ENCODE peak calls at places on chromosomes 16 and 17, in four cellular contexts. One of them, this sample, is unnamed.

GRCh38 chr17:44222112-44222869 is 2.8 kb upstream of the UBTF start:
- DNase-seq in astrocyte of the cerebellum: peak; percentile 31
- DNase-seq in activated CD4-positive, alpha-beta T cell treated with anti-CD3 and anti-CD28 coated beads for 4 hours: peak; percentile 33
- DNase-seq in ovary: peak; percentile 80
- DNase-seq in this sample: no peak

GRCh38 chr16:23145608-23146007 is 3.6 kb downstream of the USP31 start:
- DNase-seq in astrocyte of the cerebellum: peak; percentile 55
- DNase-seq in ovary: no peak
- DNase-seq in activated CD4-positive, alpha-beta T cell treated with anti-CD3 and anti-CD28 coated beads for 4 hours: no peak
- DNase-seq in this sample: peak; percentile 95

GRCh38 chr16:20878682-20879147 is 21.4 kb downstream of the DCUN1D3 start:
- DNase-seq in astrocyte of the cerebellum: no peak
- DNase-seq in ovary: no peak
- DNase-seq in activated CD4-positive, alpha-beta T cell treated with anti-CD3 and anti-CD28 coated beads for 4 hours: no peak
- DNase-seq in this sample: no peak

GRCh38 chr17:29572691-29573557 is 4.4 kb downstream of the TP53I13 start:
- DNase-seq in activated CD4-positive, alpha-beta T cell treated with anti-CD3 and anti-CD28 coated beads for 4 hours: peak; percentile 61
- DNase-seq in astrocyte of the cerebellum: no peak
- DNase-seq in ovary: peak; percentile 73
- DNase-seq in this sample: no peak

GRCh38 chr17:43028221-43028861 is 3.3 kb downstream of the RND2 start:
- DNase-seq in astrocyte of the cerebellum: no peak
- DNase-seq in ovary: no peak
- DNase-seq in activated CD4-positive, alpha-beta T cell treated with anti-CD3 and anti-CD28 coated beads for 4 hours: no peak
- DNase-seq in this sample: no peak

GRCh38 chr16:19860146-19861030 is 24.3 kb downstream of the GPRC5B start:
- DNase-seq in activated CD4-positive, alpha-beta T cell treated with anti-CD3 and anti-CD28 coated beads for 4 hours: no peak
- DNase-seq in ovary: no peak
- DNase-seq in astrocyte of the cerebellum: peak; percentile 98
- DNase-seq in this sample: peak; percentile 19

GRCh38 chr16:68645494-68646388 is 631 bp downstream of the CDH3 start:
- DNase-seq in ovary: peak; percentile 75
- DNase-seq in astrocyte of the cerebellum: no peak
- DNase-seq in activated CD4-positive, alpha-beta T cell treated with anti-CD3 and anti-CD28 coated beads for 4 hours: no peak
- DNase-seq in this sample: no peak

GRCh38 chr17:82892869-82893565 is 53.2 kb upstream of the ZNF750 start:
- DNase-seq in ovary: no peak
- DNase-seq in activated CD4-positive, alpha-beta T cell treated with anti-CD3 and anti-CD28 coated beads for 4 hours: peak; percentile 70
- DNase-seq in astrocyte of the cerebellum: no peak
- DNase-seq in this sample: no peak

GRCh38 chr17:511833-512251 is 159.2 kb upstream of the RPH3AL start:
- DNase-seq in astrocyte of the cerebellum: no peak
- DNase-seq in ovary: no peak
- DNase-seq in activated CD4-positive, alpha-beta T cell treated with anti-CD3 and anti-CD28 coated beads for 4 hours: no peak
- DNase-seq in this sample: peak; percentile 50

GRCh38 chr17:77507116-77507885 is 366.5 kb downstream of the SEC14L1 start:
- DNase-seq in ovary: no peak
- DNase-seq in activated CD4-positive, alpha-beta T cell treated with anti-CD3 and anti-CD28 coated beads for 4 hours: no peak
- DNase-seq in astrocyte of the cerebellum: no peak
- DNase-seq in this sample: no peak

GRCh38 chr17:80269405-80269807 is 8.8 kb downstream of the RNF213 start:
- DNase-seq in astrocyte of the cerebellum: no peak
- DNase-seq in ovary: no peak
- DNase-seq in activated CD4-positive, alpha-beta T cell treated with anti-CD3 and anti-CD28 coated beads for 4 hours: no peak
- DNase-seq in this sample: no peak

GRCh38 chr16:88924834-88925539 is 52.0 kb downstream of the CBFA2T3 start:
- DNase-seq in astrocyte of the cerebellum: peak; percentile 47
- DNase-seq in ovary: no peak
- DNase-seq in activated CD4-positive, alpha-beta T cell treated with anti-CD3 and anti-CD28 coated beads for 4 hours: peak; percentile 29
- DNase-seq in this sample: peak; percentile 66

GRCh38 chr17:78672880-78673371 is 95.7 kb upstream of the DNAH17 start:
- DNase-seq in activated CD4-positive, alpha-beta T cell treated with anti-CD3 and anti-CD28 coated beads for 4 hours: no peak
- DNase-seq in ovary: no peak
- DNase-seq in astrocyte of the cerebellum: no peak
- DNase-seq in this sample: peak; percentile 37

GRCh38 chr17:1413281-1413791 is 13.3 kb upstream of the YWHAE start:
- DNase-seq in astrocyte of the cerebellum: peak; percentile 39
- DNase-seq in ovary: no peak
- DNase-seq in activated CD4-positive, alpha-beta T cell treated with anti-CD3 and anti-CD28 coated beads for 4 hours: no peak
- DNase-seq in this sample: peak; percentile 39

GRCh38 chr16:55001931-55002330 is 71.3 kb downstream of the IRX5 start:
- DNase-seq in ovary: no peak
- DNase-seq in astrocyte of the cerebellum: no peak
- DNase-seq in activated CD4-positive, alpha-beta T cell treated with anti-CD3 and anti-CD28 coated beads for 4 hours: no peak
- DNase-seq in this sample: no peak

GRCh38 chr17:36867716-36868115 is 69.6 kb upstream of the LHX1 start:
- DNase-seq in activated CD4-positive, alpha-beta T cell treated with anti-CD3 and anti-CD28 coated beads for 4 hours: no peak
- DNase-seq in astrocyte of the cerebellum: no peak
- DNase-seq in ovary: no peak
- DNase-seq in this sample: no peak

GRCh38 chr17:80793851-80794267 is 197.8 kb upstream of the CHMP6 start:
- DNase-seq in ovary: no peak
- DNase-seq in activated CD4-positive, alpha-beta T cell treated with anti-CD3 and anti-CD28 coated beads for 4 hours: no peak
- DNase-seq in astrocyte of the cerebellum: no peak
- DNase-seq in this sample: no peak

GRCh38 chr17:61744804-61745203 is 118.5 kb downstream of the BRIP1 start:
- DNase-seq in activated CD4-positive, alpha-beta T cell treated with anti-CD3 and anti-CD28 coated beads for 4 hours: no peak
- DNase-seq in astrocyte of the cerebellum: no peak
- DNase-seq in ovary: no peak
- DNase-seq in this sample: no peak

GRCh38 chr17:39667262-39668140 is 752 bp upstream of the PNMT start:
- DNase-seq in ovary: no peak
- DNase-seq in astrocyte of the cerebellum: no peak
- DNase-seq in activated CD4-positive, alpha-beta T cell treated with anti-CD3 and anti-CD28 coated beads for 4 hours: no peak
- DNase-seq in this sample: no peak

GRCh38 chr16:47504599-47504998 is 43.5 kb downstream of the PHKB start:
- DNase-seq in astrocyte of the cerebellum: no peak
- DNase-seq in ovary: no peak
- DNase-seq in activated CD4-positive, alpha-beta T cell treated with anti-CD3 and anti-CD28 coated beads for 4 hours: no peak
- DNase-seq in this sample: no peak

GRCh38 chr17:7019839-7020519 is 2.9 kb upstream of the BCL6B start:
- DNase-seq in activated CD4-positive, alpha-beta T cell treated with anti-CD3 and anti-CD28 coated beads for 4 hours: no peak
- DNase-seq in ovary: peak; percentile 81
- DNase-seq in astrocyte of the cerebellum: no peak
- DNase-seq in this sample: no peak

GRCh38 chr16:28592511-28592910 is 4.3 kb downstream of the SULT1A2 start:
- DNase-seq in astrocyte of the cerebellum: no peak
- DNase-seq in activated CD4-positive, alpha-beta T cell treated with anti-CD3 and anti-CD28 coated beads for 4 hours: no peak
- DNase-seq in ovary: no peak
- DNase-seq in this sample: no peak

GRCh38 chr16:369866-370436 is 387 bp downstream of the MRPL28 start:
- DNase-seq in ovary: peak; percentile 36
- DNase-seq in astrocyte of the cerebellum: no peak
- DNase-seq in activated CD4-positive, alpha-beta T cell treated with anti-CD3 and anti-CD28 coated beads for 4 hours: no peak
- DNase-seq in this sample: no peak